ENCODE peak calls at places on chromosomes 6 and 20, in nine cellular contexts. R is fibroblast of pulmonary artery, N is small intestine, Q is mesothelial cell of epicardium, G is COR-L47, X is psoas muscle, V is MV-4-11, I is T-cell, L is NCI-H2081. F is an unnamed sample.

GRCh38 chr6:167851349-167851952 is 24.7 kb downstream of the AFDN start:
- DNase-seq in R (no peak), N (no peak), Q (no peak), G (no peak), X (no peak), V (peak; percentile 24), I (no peak), L (no peak), F (no peak)

GRCh38 chr20:43982016-43982415 is 67.4 kb downstream of the TOX2 start:
- DNase-seq in R (no peak), N (no peak), Q (no peak), G (no peak), X (no peak), V (no peak), I (no peak), L (no peak), F (no peak)

GRCh38 chr6:134416501-134417154 is 98.7 kb upstream of the SGK1 start:
- DNase-seq in R (peak; percentile 42), N (no peak), Q (no peak), G (no peak), X (no peak), V (peak; percentile 67), I (no peak), L (no peak), F (no peak)

GRCh38 chr6:100664274-100665040 is 199.7 kb upstream of the SIM1 start:
- DNase-seq in R (peak; percentile 62), N (peak; percentile 22), Q (no peak), G (no peak), X (no peak), V (no peak), I (no peak), L (no peak), F (no peak)

GRCh38 chr20:362271-363254 is 15.7 kb downstream of the NRSN2 start:
- DNase-seq in R (peak; percentile 95), N (peak; percentile 74), Q (peak; percentile 65), G (peak; percentile 79), X (peak; percentile 76), V (peak; percentile 92), I (no peak), L (peak; percentile 76), F (peak; percentile 97)

GRCh38 chr20:63281741-63282665 is 9.4 kb downstream of the ARFGAP1 start:
- DNase-seq in R (no peak), N (no peak), Q (no peak), G (no peak), X (peak; percentile 12), V (no peak), I (no peak), L (no peak), F (no peak)

GRCh38 chr20:44728835-44729342 is 13.7 kb downstream of the CCN5 start:
- DNase-seq in R (peak; percentile 80), N (peak; percentile 61), Q (no peak), G (peak; percentile 48), X (peak; percentile 78), V (peak; percentile 61), I (no peak), L (peak; percentile 52), F (peak; percentile 94)

GRCh38 chr6:101666256-101666655 is 272.7 kb downstream of the GRIK2 start:
- DNase-seq in R (peak; percentile 45), N (no peak), Q (no peak), G (peak; percentile 3), X (no peak), V (no peak), I (no peak), L (no peak), F (no peak)

GRCh38 chr6:17281100-17281496 is at the start of gene RBM24:
- DNase-seq in R (peak; percentile 78), N (peak; percentile 55), Q (peak; percentile 65), G (peak; percentile 43), X (peak; percentile 64), V (no peak), I (no peak), L (peak; percentile 0), F (peak; percentile 94)

GRCh38 chr20:50005378-50006020 is 22.7 kb downstream of the SNAI1 start:
- DNase-seq in R (peak; percentile 84), N (no peak), Q (no peak), G (no peak), X (no peak), V (peak; percentile 89), I (no peak), L (no peak), F (no peak)

GRCh38 chr6:53651149-53651763 is 14.3 kb downstream of the KLHL31 start:
- DNase-seq in R (peak; percentile 85), N (peak; percentile 87), Q (peak; percentile 55), G (peak; percentile 79), X (peak; percentile 26), V (peak; percentile 78), I (peak; percentile 68), L (peak; percentile 75), F (peak; percentile 47)

GRCh38 chr6:35776364-35777215 is at the start of gene CLPSL2:
- DNase-seq in R (peak; percentile 15), N (no peak), Q (peak; percentile 53), G (no peak), X (no peak), V (no peak), I (no peak), L (peak; percentile 48), F (no peak)

GRCh38 chr6:30844118-30844535 is 40.2 kb upstream of the DDR1 start:
- DNase-seq in R (peak; percentile 73), N (no peak), Q (no peak), G (no peak), X (no peak), V (no peak), I (no peak), L (no peak), F (no peak)

GRCh38 chr6:154319231-154319858 is 37.3 kb downstream of the IPCEF1 start:
- DNase-seq in R (peak; percentile 21), N (no peak), Q (peak; percentile 49), G (peak; percentile 6), X (no peak), V (no peak), I (no peak), L (peak; percentile 43), F (no peak)

GRCh38 chr6:49606696-49607390 is 29.8 kb downstream of the RHAG start:
- DNase-seq in R (peak; percentile 93), N (peak; percentile 83), Q (no peak), G (peak; percentile 88), X (no peak), V (peak; percentile 70), I (no peak), L (peak; percentile 81), F (no peak)

GRCh38 chr6:170445984-170446383 is 107.1 kb downstream of the PSMB1 start:
- DNase-seq in R (no peak), N (no peak), Q (no peak), G (no peak), X (no peak), V (no peak), I (no peak), L (no peak), F (no peak)

GRCh38 chr6:129744201-129744879 is 34.4 kb upstream of the ARHGAP18 start:
- DNase-seq in R (peak; percentile 86), N (no peak), Q (no peak), G (no peak), X (no peak), V (no peak), I (no peak), L (no peak), F (no peak)

GRCh38 chr20:12057778-12058177 is 140.1 kb downstream of the BTBD3 start:
- DNase-seq in R (no peak), N (no peak), Q (no peak), G (no peak), X (no peak), V (no peak), I (no peak), L (no peak), F (no peak)

GRCh38 chr6:45946352-45946751 is 69.3 kb downstream of the CLIC5 start:
- DNase-seq in R (peak; percentile 74), N (no peak), Q (no peak), G (no peak), X (peak; percentile 27), V (no peak), I (no peak), L (no peak), F (no peak)

GRCh38 chr20:41182296-41183212 is 45.2 kb downstream of the PLCG1 start:
- DNase-seq in R (no peak), N (no peak), Q (peak; percentile 3), G (no peak), X (no peak), V (no peak), I (peak; percentile 17), L (no peak), F (peak; percentile 76)

GRCh38 chr6:130851026-130851425 is 23.8 kb downstream of the SMLR1 start:
- DNase-seq in R (no peak), N (no peak), Q (no peak), G (no peak), X (no peak), V (no peak), I (no peak), L (no peak), F (no peak)

GRCh38 chr6:145903356-145904102 is 60.6 kb downstream of the SHPRH start:
- DNase-seq in R (peak; percentile 27), N (no peak), Q (no peak), G (no peak), X (no peak), V (no peak), I (no peak), L (no peak), F (no peak)

GRCh38 chr6:41917528-41917927 is 3.4 kb downstream of the MED20 start:
- DNase-seq in R (peak; percentile 94), N (no peak), Q (no peak), G (no peak), X (no peak), V (no peak), I (no peak), L (no peak), F (no peak)

GRCh38 chr6:13922750-13923149 is 2.0 kb upstream of the RNF182 start:
- DNase-seq in R (no peak), N (no peak), Q (no peak), G (no peak), X (no peak), V (no peak), I (no peak), L (no peak), F (no peak)

GRCh38 chr6:2917065-2917464 is 14.0 kb upstream of the SERPINB9 start:
- DNase-seq in R (no peak), N (no peak), Q (no peak), G (no peak), X (no peak), V (no peak), I (no peak), L (no peak), F (no peak)

GRCh38 chr20:36658300-36658699 is 12.3 kb upstream of the SLA2 start:
- DNase-seq in R (no peak), N (peak; percentile 6), Q (no peak), G (no peak), X (no peak), V (peak; percentile 82), I (no peak), L (no peak), F (no peak)

GRCh38 chr6:128519931-128520435 is 416 bp downstream of the PTPRK start:
- DNase-seq in R (peak; percentile 70), N (peak; percentile 62), Q (no peak), G (peak; percentile 15), X (no peak), V (no peak), I (peak; percentile 47), L (peak; percentile 18), F (peak; percentile 92)

GRCh38 chr6:102742033-102742432 is 1348.5 kb downstream of the GRIK2 start:
- DNase-seq in R (no peak), N (no peak), Q (no peak), G (no peak), X (no peak), V (no peak), I (no peak), L (no peak), F (no peak)

GRCh38 chr6:19896580-19897010 is 59.4 kb downstream of the ID4 start:
- DNase-seq in R (no peak), N (no peak), Q (no peak), G (peak; percentile 45), X (no peak), V (no peak), I (no peak), L (no peak), F (no peak)

GRCh38 chr6:39411465-39411864 is 89.0 kb upstream of the KCNK16 start:
- DNase-seq in R (peak; percentile 57), N (no peak), Q (no peak), G (no peak), X (no peak), V (no peak), I (no peak), L (no peak), F (no peak)

GRCh38 chr6:75196051-75196743 is 9.7 kb downstream of the COL12A1 start:
- DNase-seq in R (no peak), N (no peak), Q (no peak), G (no peak), X (no peak), V (no peak), I (no peak), L (no peak), F (no peak)